ENCODE peak calls at places on chromosomes 12 and 14, in ten cellular contexts. One of them, this sample, is unnamed.

GRCh38 chr14:22919601-22919921 is 612 bp upstream of the RBM23 start:
- DNase-seq in lower lobe of right lung: no peak
- DNase-seq in iPS DF 6.9: no peak
- DNase-seq in ovary: no peak
- DNase-seq in SJSA1: no peak
- DNase-seq in tibial nerve: no peak
- DNase-seq in spleen: no peak
- DNase-seq in substantia nigra: no peak
- DNase-seq in thoracic aorta: no peak
- DNase-seq in naive thymus-derived CD4-positive, alpha-beta T cell: no peak
- DNase-seq in this sample: no peak

GRCh38 chr14:100679707-100680438 is 46.8 kb upstream of the DLK1 start:
- DNase-seq in lower lobe of right lung: no peak
- DNase-seq in iPS DF 6.9: no peak
- DNase-seq in ovary: peak; percentile 94
- DNase-seq in SJSA1: peak; percentile 85
- DNase-seq in tibial nerve: peak; percentile 33
- DNase-seq in spleen: peak; percentile 84
- DNase-seq in substantia nigra: no peak
- DNase-seq in thoracic aorta: no peak
- DNase-seq in naive thymus-derived CD4-positive, alpha-beta T cell: no peak
- DNase-seq in this sample: peak; percentile 27

GRCh38 chr12:124233041-124233836 is 61.7 kb upstream of the RFLNA start:
- DNase-seq in lower lobe of right lung: no peak
- DNase-seq in iPS DF 6.9: no peak
- DNase-seq in ovary: no peak
- DNase-seq in SJSA1: peak; percentile 65
- DNase-seq in tibial nerve: no peak
- DNase-seq in spleen: no peak
- DNase-seq in substantia nigra: no peak
- DNase-seq in thoracic aorta: no peak
- DNase-seq in naive thymus-derived CD4-positive, alpha-beta T cell: no peak
- DNase-seq in this sample: peak; percentile 15

GRCh38 chr12:92871121-92871520 is 58.0 kb downstream of the EEA1 start:
- DNase-seq in lower lobe of right lung: no peak
- DNase-seq in iPS DF 6.9: no peak
- DNase-seq in ovary: no peak
- DNase-seq in SJSA1: no peak
- DNase-seq in tibial nerve: no peak
- DNase-seq in spleen: no peak
- DNase-seq in substantia nigra: no peak
- DNase-seq in thoracic aorta: no peak
- DNase-seq in naive thymus-derived CD4-positive, alpha-beta T cell: no peak
- DNase-seq in this sample: no peak

GRCh38 chr14:39107624-39108023 is 4.6 kb upstream of the SEC23A start:
- DNase-seq in lower lobe of right lung: no peak
- DNase-seq in iPS DF 6.9: no peak
- DNase-seq in ovary: no peak
- DNase-seq in SJSA1: peak; percentile 14
- DNase-seq in tibial nerve: no peak
- DNase-seq in spleen: no peak
- DNase-seq in substantia nigra: no peak
- DNase-seq in thoracic aorta: no peak
- DNase-seq in naive thymus-derived CD4-positive, alpha-beta T cell: peak; percentile 20
- DNase-seq in this sample: no peak

GRCh38 chr12:115049617-115050016 is 365.6 kb upstream of the TBX3 start:
- DNase-seq in lower lobe of right lung: no peak
- DNase-seq in iPS DF 6.9: no peak
- DNase-seq in ovary: no peak
- DNase-seq in SJSA1: no peak
- DNase-seq in tibial nerve: no peak
- DNase-seq in spleen: no peak
- DNase-seq in substantia nigra: no peak
- DNase-seq in thoracic aorta: no peak
- DNase-seq in naive thymus-derived CD4-positive, alpha-beta T cell: no peak
- DNase-seq in this sample: no peak

GRCh38 chr12:103303484-103303883 is 192.3 kb downstream of the C12orf42 start:
- DNase-seq in lower lobe of right lung: no peak
- DNase-seq in iPS DF 6.9: no peak
- DNase-seq in ovary: no peak
- DNase-seq in SJSA1: no peak
- DNase-seq in tibial nerve: no peak
- DNase-seq in spleen: no peak
- DNase-seq in substantia nigra: no peak
- DNase-seq in thoracic aorta: no peak
- DNase-seq in naive thymus-derived CD4-positive, alpha-beta T cell: no peak
- DNase-seq in this sample: no peak

GRCh38 chr12:132170094-132170636 is 25.9 kb downstream of the NOC4L start:
- DNase-seq in lower lobe of right lung: no peak
- DNase-seq in iPS DF 6.9: no peak
- DNase-seq in ovary: no peak
- DNase-seq in SJSA1: no peak
- DNase-seq in tibial nerve: no peak
- DNase-seq in spleen: peak; percentile 59
- DNase-seq in substantia nigra: no peak
- DNase-seq in thoracic aorta: no peak
- DNase-seq in naive thymus-derived CD4-positive, alpha-beta T cell: no peak
- DNase-seq in this sample: no peak

GRCh38 chr12:129696952-129697351 is 206.9 kb downstream of the TMEM132D start:
- DNase-seq in lower lobe of right lung: no peak
- DNase-seq in iPS DF 6.9: no peak
- DNase-seq in ovary: no peak
- DNase-seq in SJSA1: no peak
- DNase-seq in tibial nerve: no peak
- DNase-seq in spleen: no peak
- DNase-seq in substantia nigra: no peak
- DNase-seq in thoracic aorta: no peak
- DNase-seq in naive thymus-derived CD4-positive, alpha-beta T cell: no peak
- DNase-seq in this sample: no peak

GRCh38 chr14:76810953-76811400 is 1.7 kb downstream of the ANGEL1 start:
- DNase-seq in lower lobe of right lung: no peak
- DNase-seq in iPS DF 6.9: no peak
- DNase-seq in ovary: no peak
- DNase-seq in SJSA1: peak; percentile 33
- DNase-seq in tibial nerve: no peak
- DNase-seq in spleen: no peak
- DNase-seq in substantia nigra: no peak
- DNase-seq in thoracic aorta: no peak
- DNase-seq in naive thymus-derived CD4-positive, alpha-beta T cell: peak; percentile 24
- DNase-seq in this sample: no peak

GRCh38 chr14:79395061-79395460 is 816.2 kb downstream of the DIO2 start:
- DNase-seq in lower lobe of right lung: no peak
- DNase-seq in iPS DF 6.9: no peak
- DNase-seq in ovary: no peak
- DNase-seq in SJSA1: peak; percentile 34
- DNase-seq in tibial nerve: no peak
- DNase-seq in spleen: no peak
- DNase-seq in substantia nigra: no peak
- DNase-seq in thoracic aorta: no peak
- DNase-seq in naive thymus-derived CD4-positive, alpha-beta T cell: no peak
- DNase-seq in this sample: peak; percentile 10

GRCh38 chr14:20228681-20229080 is at the start of gene OR11H7:
- DNase-seq in lower lobe of right lung: no peak
- DNase-seq in iPS DF 6.9: no peak
- DNase-seq in ovary: no peak
- DNase-seq in SJSA1: no peak
- DNase-seq in tibial nerve: no peak
- DNase-seq in spleen: no peak
- DNase-seq in substantia nigra: no peak
- DNase-seq in thoracic aorta: no peak
- DNase-seq in naive thymus-derived CD4-positive, alpha-beta T cell: no peak
- DNase-seq in this sample: no peak

GRCh38 chr12:64450711-64451486 is 1.0 kb upstream of the TBK1 start:
- DNase-seq in lower lobe of right lung: no peak
- DNase-seq in iPS DF 6.9: no peak
- DNase-seq in ovary: no peak
- DNase-seq in SJSA1: peak; percentile 19
- DNase-seq in tibial nerve: no peak
- DNase-seq in spleen: peak; percentile 28
- DNase-seq in substantia nigra: no peak
- DNase-seq in thoracic aorta: no peak
- DNase-seq in naive thymus-derived CD4-positive, alpha-beta T cell: no peak
- DNase-seq in this sample: no peak

GRCh38 chr12:121223283-121223946 is 13.5 kb downstream of the P2RX4 start:
- DNase-seq in lower lobe of right lung: no peak
- DNase-seq in iPS DF 6.9: no peak
- DNase-seq in ovary: no peak
- DNase-seq in SJSA1: no peak
- DNase-seq in tibial nerve: no peak
- DNase-seq in spleen: no peak
- DNase-seq in substantia nigra: no peak
- DNase-seq in thoracic aorta: no peak
- DNase-seq in naive thymus-derived CD4-positive, alpha-beta T cell: peak; percentile 45
- DNase-seq in this sample: no peak

GRCh38 chr12:78887008-78887407 is 22.4 kb downstream of the SYT1 start:
- DNase-seq in lower lobe of right lung: no peak
- DNase-seq in iPS DF 6.9: no peak
- DNase-seq in ovary: no peak
- DNase-seq in SJSA1: peak; percentile 83
- DNase-seq in tibial nerve: no peak
- DNase-seq in spleen: no peak
- DNase-seq in substantia nigra: no peak
- DNase-seq in thoracic aorta: no peak
- DNase-seq in naive thymus-derived CD4-positive, alpha-beta T cell: no peak
- DNase-seq in this sample: no peak

GRCh38 chr12:78888583-78888982 is 24.0 kb downstream of the SYT1 start:
- DNase-seq in lower lobe of right lung: no peak
- DNase-seq in iPS DF 6.9: no peak
- DNase-seq in ovary: no peak
- DNase-seq in SJSA1: no peak
- DNase-seq in tibial nerve: no peak
- DNase-seq in spleen: no peak
- DNase-seq in substantia nigra: no peak
- DNase-seq in thoracic aorta: no peak
- DNase-seq in naive thymus-derived CD4-positive, alpha-beta T cell: no peak
- DNase-seq in this sample: no peak

GRCh38 chr12:78891646-78892353 is 27.2 kb downstream of the SYT1 start:
- DNase-seq in lower lobe of right lung: no peak
- DNase-seq in iPS DF 6.9: no peak
- DNase-seq in ovary: no peak
- DNase-seq in SJSA1: no peak
- DNase-seq in tibial nerve: no peak
- DNase-seq in spleen: no peak
- DNase-seq in substantia nigra: no peak
- DNase-seq in thoracic aorta: no peak
- DNase-seq in naive thymus-derived CD4-positive, alpha-beta T cell: no peak
- DNase-seq in this sample: no peak

GRCh38 chr12:78885466-78885865 is 20.9 kb downstream of the SYT1 start:
- DNase-seq in lower lobe of right lung: no peak
- DNase-seq in iPS DF 6.9: no peak
- DNase-seq in ovary: no peak
- DNase-seq in SJSA1: no peak
- DNase-seq in tibial nerve: no peak
- DNase-seq in spleen: no peak
- DNase-seq in substantia nigra: no peak
- DNase-seq in thoracic aorta: no peak
- DNase-seq in naive thymus-derived CD4-positive, alpha-beta T cell: no peak
- DNase-seq in this sample: no peak

DNA sequence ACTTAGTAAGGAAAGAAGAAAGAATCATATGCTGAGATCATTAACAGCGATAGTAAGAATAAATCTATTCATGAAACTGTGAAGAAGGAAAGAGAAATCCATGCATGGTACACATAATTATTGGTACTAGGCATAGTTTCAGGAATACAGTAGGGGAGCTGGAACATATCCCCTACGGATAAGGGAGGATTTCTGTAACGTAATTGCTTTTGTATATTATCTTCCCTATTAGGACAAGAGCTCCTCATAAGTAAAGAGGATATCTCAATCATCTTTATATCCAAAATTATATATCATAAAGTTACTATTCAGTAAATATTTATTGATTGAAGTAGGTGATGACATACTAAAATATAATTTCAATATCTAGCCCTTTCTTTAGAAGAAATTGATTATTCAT is 22.9 kb downstream of the SYT1 start:
- DNase-seq in lower lobe of right lung: no peak
- DNase-seq in iPS DF 6.9: no peak
- DNase-seq in ovary: no peak
- DNase-seq in SJSA1: no peak
- DNase-seq in tibial nerve: no peak
- DNase-seq in spleen: no peak
- DNase-seq in substantia nigra: no peak
- DNase-seq in thoracic aorta: no peak
- DNase-seq in naive thymus-derived CD4-positive, alpha-beta T cell: no peak
- DNase-seq in this sample: no peak
- H3K27ac ChIP-seq in lower lobe of right lung: no peak overlapping the region
- H3K27ac ChIP-seq in iPS DF 6.9: no peak overlapping the region
- H3K27ac ChIP-seq in ovary: no peak overlapping the region
- H3K27ac ChIP-seq in SJSA1: peak overlapping the region; percentile 94
- H3K27ac ChIP-seq in tibial nerve: no peak overlapping the region
- H3K27ac ChIP-seq in spleen: no peak overlapping the region
- H3K27ac ChIP-seq in substantia nigra: no peak overlapping the region
- H3K27ac ChIP-seq in thoracic aorta: no peak overlapping the region
- H3K27ac ChIP-seq in naive thymus-derived CD4-positive, alpha-beta T cell: no peak overlapping the region
- H3K27ac ChIP-seq in this sample: no peak overlapping the region

GRCh38 chr12:108563804-108564151 is 1.4 kb downstream of the ISCU start:
- DNase-seq in lower lobe of right lung: no peak
- DNase-seq in iPS DF 6.9: no peak
- DNase-seq in ovary: no peak
- DNase-seq in SJSA1: no peak
- DNase-seq in tibial nerve: no peak
- DNase-seq in spleen: no peak
- DNase-seq in substantia nigra: no peak
- DNase-seq in thoracic aorta: no peak
- DNase-seq in naive thymus-derived CD4-positive, alpha-beta T cell: no peak
- DNase-seq in this sample: no peak
- H3K27ac ChIP-seq in lower lobe of right lung: peak overlapping the region; percentile 93
- H3K27ac ChIP-seq in iPS DF 6.9: no peak overlapping the region
- H3K27ac ChIP-seq in ovary: peak overlapping the region; percentile 10
- H3K27ac ChIP-seq in SJSA1: peak overlapping the region; percentile 31
- H3K27ac ChIP-seq in tibial nerve: peak overlapping the region; percentile 81
- H3K27ac ChIP-seq in spleen: peak overlapping the region; percentile 95
- H3K27ac ChIP-seq in substantia nigra: no peak overlapping the region
- H3K27ac ChIP-seq in thoracic aorta: no peak overlapping the region
- H3K27ac ChIP-seq in naive thymus-derived CD4-positive, alpha-beta T cell: peak overlapping the region; percentile 98
- H3K27ac ChIP-seq in this sample: no peak overlapping the region

GRCh38 chr12:1843641-1844005 is 23.3 kb downstream of the LRTM2 start:
- DNase-seq in lower lobe of right lung: peak; percentile 14
- DNase-seq in iPS DF 6.9: no peak
- DNase-seq in ovary: no peak
- DNase-seq in SJSA1: no peak
- DNase-seq in tibial nerve: no peak
- DNase-seq in spleen: no peak
- DNase-seq in substantia nigra: no peak
- DNase-seq in thoracic aorta: no peak
- DNase-seq in naive thymus-derived CD4-positive, alpha-beta T cell: no peak
- DNase-seq in this sample: no peak
- H3K27ac ChIP-seq in lower lobe of right lung: no peak overlapping the region
- H3K27ac ChIP-seq in iPS DF 6.9: no peak overlapping the region
- H3K27ac ChIP-seq in ovary: no peak overlapping the region
- H3K27ac ChIP-seq in SJSA1: no peak overlapping the region
- H3K27ac ChIP-seq in tibial nerve: no peak overlapping the region
- H3K27ac ChIP-seq in spleen: no peak overlapping the region
- H3K27ac ChIP-seq in substantia nigra: no peak overlapping the region
- H3K27ac ChIP-seq in thoracic aorta: no peak overlapping the region
- H3K27ac ChIP-seq in naive thymus-derived CD4-positive, alpha-beta T cell: no peak overlapping the region
- H3K27ac ChIP-seq in this sample: no peak overlapping the region

GRCh38 chr12:14442221-14442881 is 76.9 kb downstream of the ATF7IP start:
- DNase-seq in lower lobe of right lung: no peak
- DNase-seq in iPS DF 6.9: no peak
- DNase-seq in ovary: no peak
- DNase-seq in SJSA1: no peak
- DNase-seq in tibial nerve: no peak
- DNase-seq in spleen: no peak
- DNase-seq in substantia nigra: no peak
- DNase-seq in thoracic aorta: no peak
- DNase-seq in naive thymus-derived CD4-positive, alpha-beta T cell: no peak
- DNase-seq in this sample: no peak
- H3K27ac ChIP-seq in lower lobe of right lung: no peak overlapping the region
- H3K27ac ChIP-seq in iPS DF 6.9: no peak overlapping the region
- H3K27ac ChIP-seq in ovary: no peak overlapping the region
- H3K27ac ChIP-seq in SJSA1: no peak overlapping the region
- H3K27ac ChIP-seq in tibial nerve: peak overlapping the region; percentile 18
- H3K27ac ChIP-seq in spleen: peak overlapping the region; percentile 63
- H3K27ac ChIP-seq in substantia nigra: no peak overlapping the region
- H3K27ac ChIP-seq in thoracic aorta: peak overlapping the region; percentile 38
- H3K27ac ChIP-seq in naive thymus-derived CD4-positive, alpha-beta T cell: no peak overlapping the region
- H3K27ac ChIP-seq in this sample: no peak overlapping the region

This sample was measured in AG04450.